ENCODE peak calls at places on chromosomes 2 and 18, in nine cellular contexts. M is tibial nerve, U is esophagus squamous epithelium, H is esophagus muscularis mucosa, V is Panc1, R is fibroblast of lung, O is adrenal gland, J is brain microvascular endothelial cell, K is SK-N-SH. Z is an unnamed sample.

GRCh38 chr2:45834372-45834771 is 182.9 kb downstream of the PRKCE start:
- DNase-seq in U (no peak), R (no peak), H (no peak), J (no peak), O (no peak), V (no peak), M (no peak), K (no peak), Z (no peak)

GRCh38 chr18:6920099-6920955 is 190.8 kb downstream of the ARHGAP28 start:
- DNase-seq in O (peak; percentile 85), J (peak; percentile 86), R (peak; percentile 41), K (peak; percentile 67), V (peak; percentile 38), M (peak; percentile 29), U (no peak), H (no peak), Z (peak; percentile 47)

GRCh38 chr2:229098810-229099209 is 172.3 kb downstream of the PID1 start:
- DNase-seq in V (no peak), J (no peak), U (no peak), K (no peak), M (no peak), H (no peak), O (no peak), R (no peak), Z (no peak)

GRCh38 chr2:137675584-137676327 is 288.5 kb upstream of the HNMT start:
- DNase-seq in R (no peak), O (no peak), H (no peak), J (no peak), M (no peak), U (no peak), K (no peak), V (no peak), Z (no peak)

GRCh38 chr2:131104487-131105155 is 515 bp upstream of the PLEKHB2 start:
- DNase-seq in K (peak; percentile 78), M (peak; percentile 48), O (peak; percentile 91), R (peak; percentile 65), V (peak; percentile 57), H (no peak), J (peak; percentile 39), U (no peak), Z (no peak)

GRCh38 chr2:135815269-135815668 is 21.7 kb downstream of the LCT start:
- DNase-seq in V (no peak), H (no peak), M (no peak), U (no peak), J (no peak), R (no peak), K (no peak), O (no peak), Z (no peak)

GRCh38 chr2:69781321-69782248 is 39.7 kb downstream of the ANXA4 start:
- DNase-seq in O (no peak), V (no peak), R (no peak), J (no peak), M (no peak), U (no peak), K (no peak), H (peak; percentile 37), Z (no peak)

GRCh38 chr2:206204710-206205109 is 45.0 kb downstream of the EEF1B2 start:
- DNase-seq in M (no peak), O (no peak), V (no peak), R (no peak), J (no peak), K (peak; percentile 30), U (no peak), H (no peak), Z (no peak)

GRCh38 chr2:181025004-181025403 is 44.6 kb downstream of the UBE2E3 start:
- DNase-seq in K (no peak), O (no peak), J (no peak), V (no peak), M (no peak), H (no peak), U (no peak), R (no peak), Z (no peak)

GRCh38 chr18:61861372-61861771 is 31.4 kb downstream of the RNF152 start:
- DNase-seq in J (no peak), R (no peak), U (no peak), O (no peak), V (no peak), K (no peak), H (no peak), M (no peak), Z (no peak)

GRCh38 chr2:239443102-239443620 is 42.3 kb upstream of the HDAC4 start:
- DNase-seq in O (no peak), U (no peak), H (peak; percentile 90), J (no peak), V (no peak), M (no peak), R (no peak), K (no peak), Z (no peak)

GRCh38 chr2:144890828-144891227 is 370.9 kb upstream of the ZEB2 start:
- DNase-seq in U (no peak), M (no peak), V (no peak), K (peak; percentile 11), O (no peak), J (peak; percentile 51), H (no peak), R (peak; percentile 55), Z (no peak)

GRCh38 chr2:66481100-66481549 is 46.2 kb downstream of the MEIS1 start:
- DNase-seq in J (peak; percentile 17), H (no peak), R (peak; percentile 93), V (no peak), O (no peak), K (no peak), U (no peak), M (no peak), Z (no peak)

GRCh38 chr2:196809260-196809659 is at the start of gene C2orf66:
- DNase-seq in V (no peak), M (no peak), J (no peak), U (no peak), K (no peak), R (no peak), O (no peak), H (no peak), Z (no peak)

GRCh38 chr2:196804381-196804780 is 4.8 kb downstream of the C2orf66 start:
- DNase-seq in M (no peak), U (no peak), R (no peak), V (no peak), O (no peak), K (no peak), J (no peak), H (no peak), Z (no peak)

DNA sequence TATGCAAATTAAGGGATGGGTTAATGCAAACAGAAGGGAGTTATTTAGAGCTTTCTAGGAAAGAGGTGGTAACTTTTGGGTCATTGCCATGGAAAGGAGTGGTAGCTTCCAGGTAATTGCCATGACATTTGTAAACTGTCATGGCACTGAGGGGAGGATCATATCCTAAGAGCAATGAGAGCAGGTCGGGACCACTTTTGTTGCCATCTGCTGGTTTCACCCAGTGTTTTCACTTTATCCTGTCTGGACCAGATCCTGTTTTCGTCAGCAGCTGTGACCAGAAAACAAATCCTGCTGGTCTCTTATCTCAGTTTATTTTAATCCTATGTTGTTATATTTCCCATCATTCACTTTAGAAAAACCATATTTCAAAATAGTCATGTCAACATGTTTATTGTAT is 874 bp downstream of the C2orf66 start:
- DNase-seq in V (no peak), U (no peak), R (no peak), M (no peak), O (no peak), J (no peak), H (no peak), K (peak; percentile 7), Z (no peak)
- TF ChIP-seq CTCF in V (peak; percentile 18), U (no peak), R (no peak), M (no peak), O (no peak), J (no peak), H (no peak), K (no peak), Z (no peak)

GRCh38 chr2:74515271-74516069 is 1.2 kb downstream of the TLX2 start:
- DNase-seq in V (no peak), J (no peak), U (no peak), O (no peak), R (no peak), M (no peak), K (peak; percentile 57), H (no peak), Z (no peak)
- H3K4me3 ChIP-seq in V (peak overlapping the region; percentile 37), J (no peak overlapping the region), U (peak overlapping the region; percentile 20), O (no peak overlapping the region), R (no peak overlapping the region), M (peak overlapping the region; percentile 16), K (peak overlapping the region; percentile 90), H (peak overlapping the region; percentile 36), Z (no peak overlapping the region)

GRCh38 chr2:173956454-173956853 is 8.7 kb downstream of the SP3 start:
- DNase-seq in J (no peak), V (no peak), O (no peak), K (no peak), H (no peak), M (no peak), R (peak; percentile 24), U (no peak), Z (no peak)

GRCh38 chr2:173955004-173955403 is 10.2 kb downstream of the SP3 start:
- DNase-seq in U (no peak), K (no peak), V (no peak), M (no peak), O (no peak), R (no peak), H (no peak), J (no peak), Z (no peak)

GRCh38 chr2:173952267-173953046 is 12.7 kb downstream of the SP3 start:
- DNase-seq in V (no peak), K (no peak), R (no peak), H (no peak), M (no peak), J (no peak), U (no peak), O (no peak), Z (no peak)

GRCh38 chr2:173955867-173956266 is 9.3 kb downstream of the SP3 start:
- DNase-seq in K (no peak), J (no peak), M (no peak), U (no peak), O (no peak), V (no peak), H (no peak), R (no peak), Z (no peak)

DNA sequence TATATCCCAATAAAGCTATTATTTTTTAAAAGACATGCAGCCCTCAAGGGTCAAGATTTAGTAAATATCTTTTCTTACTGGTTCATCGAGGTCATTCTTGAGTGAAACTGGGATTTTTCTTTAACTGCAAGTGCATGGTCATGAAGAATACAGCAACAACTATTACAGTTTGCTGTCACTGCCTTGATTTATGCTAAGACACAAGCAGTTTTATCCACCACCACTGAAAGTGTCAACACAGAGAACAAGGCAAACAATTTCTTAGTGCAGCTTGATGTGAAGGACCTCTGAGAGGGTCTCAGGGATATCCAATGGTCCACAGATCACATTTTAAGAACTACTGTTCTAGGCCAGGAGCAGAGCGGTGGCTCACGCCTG is 12.1 kb downstream of the SP3 start:
- DNase-seq in R (no peak), J (no peak), M (no peak), O (no peak), V (no peak), U (no peak), K (no peak), H (no peak), Z (no peak)
- H3K36me3 ChIP-seq in R (no peaks in the 10 kb centered on the region), J (peaks cover 18% of the 10 kb centered on the region), M (no peaks in the 10 kb centered on the region), O (peaks cover 16% of the 10 kb centered on the region), V (peaks cover 22% of the 10 kb centered on the region), U (peaks cover 5% of the 10 kb centered on the region), K (peaks cover 59% of the 10 kb centered on the region), H (peaks cover 31% of the 10 kb centered on the region), Z (peaks cover 2% of the 10 kb centered on the region)

GRCh38 chr2:170030040-170030439 is 147.9 kb upstream of the MYO3B start:
- DNase-seq in H (no peak), U (no peak), J (no peak), V (no peak), R (no peak), O (no peak), K (no peak), M (no peak), Z (no peak)
- TF ChIP-seq CTCF in H (no peak), U (no peak), J (no peak), V (no peak), R (no peak), O (no peak), K (no peak), M (no peak), Z (no peak)

Z was measured in kidney epithelial cell.